ENCODE peak calls at places on chromosomes 3 and 15, in seven cellular contexts. One of them, this sample, is unnamed.
A peak's percentile ranks its signal among the peaks of the same experiment; 100 is the strongest.

GRCh38 chr15:63378946-63379345 is 2.7 kb downstream of the CA12 start:
- DNase-seq in AG09319: no peak
- DNase-seq in PC-9: no peak
- DNase-seq in lower leg skin: no peak
- DNase-seq in HCT116: no peak
- DNase-seq in mesothelial cell of epicardium: no peak
- DNase-seq in activated B cell treated with CpG ODN at 0.5 μM for 24 hours: no peak
- DNase-seq in this sample: no peak

GRCh38 chr15:69825941-69826817 is 271.5 kb downstream of the TLE3 start:
- DNase-seq in AG09319: no peak
- DNase-seq in PC-9: no peak
- DNase-seq in lower leg skin: no peak
- DNase-seq in HCT116: no peak
- DNase-seq in mesothelial cell of epicardium: no peak
- DNase-seq in activated B cell treated with CpG ODN at 0.5 μM for 24 hours: no peak
- DNase-seq in this sample: no peak

GRCh38 chr3:23594066-23594465 is 211.7 kb upstream of the UBE2E1 start:
- DNase-seq in AG09319: no peak
- DNase-seq in PC-9: no peak
- DNase-seq in lower leg skin: no peak
- DNase-seq in HCT116: no peak
- DNase-seq in mesothelial cell of epicardium: no peak
- DNase-seq in activated B cell treated with CpG ODN at 0.5 μM for 24 hours: no peak
- DNase-seq in this sample: no peak

GRCh38 chr3:191391873-191392808 is 61.8 kb upstream of the UTS2B start:
- DNase-seq in AG09319: no peak
- DNase-seq in PC-9: no peak
- DNase-seq in lower leg skin: no peak
- DNase-seq in HCT116: no peak
- DNase-seq in mesothelial cell of epicardium: no peak
- DNase-seq in activated B cell treated with CpG ODN at 0.5 μM for 24 hours: no peak
- DNase-seq in this sample: no peak

GRCh38 chr3:118544458-118544857 is 490.2 kb downstream of the IGSF11 start:
- DNase-seq in AG09319: no peak
- DNase-seq in PC-9: no peak
- DNase-seq in lower leg skin: no peak
- DNase-seq in HCT116: peak; percentile 38
- DNase-seq in mesothelial cell of epicardium: no peak
- DNase-seq in activated B cell treated with CpG ODN at 0.5 μM for 24 hours: no peak
- DNase-seq in this sample: no peak

GRCh38 chr3:69095636-69096035 is 10.9 kb downstream of the ARL6IP5 start:
- DNase-seq in AG09319: no peak
- DNase-seq in PC-9: no peak
- DNase-seq in lower leg skin: no peak
- DNase-seq in HCT116: no peak
- DNase-seq in mesothelial cell of epicardium: no peak
- DNase-seq in activated B cell treated with CpG ODN at 0.5 μM for 24 hours: no peak
- DNase-seq in this sample: no peak

GRCh38 chr3:146331967-146332366 is 81.1 kb upstream of the PLSCR4 start:
- DNase-seq in AG09319: no peak
- DNase-seq in PC-9: no peak
- DNase-seq in lower leg skin: no peak
- DNase-seq in HCT116: no peak
- DNase-seq in mesothelial cell of epicardium: no peak
- DNase-seq in activated B cell treated with CpG ODN at 0.5 μM for 24 hours: no peak
- DNase-seq in this sample: no peak

GRCh38 chr3:79846148-79846933 is 78.5 kb upstream of the ROBO1 start:
- DNase-seq in AG09319: no peak
- DNase-seq in PC-9: no peak
- DNase-seq in lower leg skin: no peak
- DNase-seq in HCT116: no peak
- DNase-seq in mesothelial cell of epicardium: no peak
- DNase-seq in activated B cell treated with CpG ODN at 0.5 μM for 24 hours: no peak
- DNase-seq in this sample: no peak

GRCh38 chr3:86563358-86563970 is 427.5 kb downstream of the VGLL3 start:
- DNase-seq in AG09319: no peak
- DNase-seq in PC-9: no peak
- DNase-seq in lower leg skin: no peak
- DNase-seq in HCT116: peak; percentile 3
- DNase-seq in mesothelial cell of epicardium: no peak
- DNase-seq in activated B cell treated with CpG ODN at 0.5 μM for 24 hours: no peak
- DNase-seq in this sample: peak; percentile 4

GRCh38 chr15:51443282-51443914 is 101.9 kb downstream of the GLDN start:
- DNase-seq in AG09319: no peak
- DNase-seq in PC-9: no peak
- DNase-seq in lower leg skin: no peak
- DNase-seq in HCT116: no peak
- DNase-seq in mesothelial cell of epicardium: no peak
- DNase-seq in activated B cell treated with CpG ODN at 0.5 μM for 24 hours: no peak
- DNase-seq in this sample: no peak

GRCh38 chr3:143775401-143775970 is 72.8 kb downstream of the SLC9A9 start:
- DNase-seq in AG09319: no peak
- DNase-seq in PC-9: no peak
- DNase-seq in lower leg skin: no peak
- DNase-seq in HCT116: peak; percentile 21
- DNase-seq in mesothelial cell of epicardium: no peak
- DNase-seq in activated B cell treated with CpG ODN at 0.5 μM for 24 hours: no peak
- DNase-seq in this sample: no peak

GRCh38 chr3:126452213-126452612 is 23.5 kb downstream of the ZXDC start:
- DNase-seq in AG09319: no peak
- DNase-seq in PC-9: no peak
- DNase-seq in lower leg skin: no peak
- DNase-seq in HCT116: no peak
- DNase-seq in mesothelial cell of epicardium: no peak
- DNase-seq in activated B cell treated with CpG ODN at 0.5 μM for 24 hours: no peak
- DNase-seq in this sample: no peak
- TF ChIP-seq CTCF in AG09319: no peak
- TF ChIP-seq CTCF in PC-9: no peak
- TF ChIP-seq CTCF in lower leg skin: no peak
- TF ChIP-seq CTCF in HCT116: no peak
- TF ChIP-seq CTCF in mesothelial cell of epicardium: no peak
- TF ChIP-seq CTCF in activated B cell treated with CpG ODN at 0.5 μM for 24 hours: no peak
- TF ChIP-seq CTCF in this sample: no peak

GRCh38 chr3:66983101-66983500 is 15.0 kb upstream of the KBTBD8 start:
- DNase-seq in AG09319: no peak
- DNase-seq in PC-9: no peak
- DNase-seq in lower leg skin: no peak
- DNase-seq in HCT116: no peak
- DNase-seq in mesothelial cell of epicardium: no peak
- DNase-seq in activated B cell treated with CpG ODN at 0.5 μM for 24 hours: no peak
- DNase-seq in this sample: no peak
- TF ChIP-seq CTCF in AG09319: no peak
- TF ChIP-seq CTCF in PC-9: no peak
- TF ChIP-seq CTCF in lower leg skin: no peak
- TF ChIP-seq CTCF in HCT116: peak; percentile 27
- TF ChIP-seq CTCF in mesothelial cell of epicardium: no peak
- TF ChIP-seq CTCF in activated B cell treated with CpG ODN at 0.5 μM for 24 hours: no peak
- TF ChIP-seq CTCF in this sample: no peak

DNA sequence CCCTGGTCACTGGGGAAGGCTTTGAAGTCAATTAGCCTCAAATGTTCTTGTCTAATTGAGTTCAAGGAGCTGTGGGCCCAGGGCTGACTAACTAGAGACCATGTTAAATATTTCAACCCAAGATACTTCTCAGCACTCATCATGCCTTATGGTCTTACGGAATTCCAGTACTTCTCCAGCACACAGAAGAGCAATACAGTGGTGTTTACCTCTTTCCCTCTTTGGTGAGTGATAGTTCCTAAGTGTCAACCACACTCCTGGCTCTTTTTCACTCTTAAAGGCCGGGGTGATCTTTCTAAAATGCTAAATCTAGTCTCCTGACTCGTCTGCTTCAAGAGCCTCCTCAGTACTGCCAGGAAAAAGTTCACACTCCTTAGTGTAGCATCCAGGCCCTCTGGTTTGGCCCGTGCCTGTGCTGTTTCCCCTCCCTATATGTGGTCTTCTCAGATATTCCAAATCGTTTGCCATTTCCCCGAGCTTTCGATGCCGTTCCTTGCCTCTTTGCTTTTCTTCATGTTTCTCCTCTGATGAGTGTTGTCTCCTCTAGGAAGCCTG is 4.7 kb downstream of the MYZAP start:
- DNase-seq in AG09319: no peak
- DNase-seq in PC-9: no peak
- DNase-seq in lower leg skin: no peak
- DNase-seq in HCT116: no peak
- DNase-seq in mesothelial cell of epicardium: no peak
- DNase-seq in activated B cell treated with CpG ODN at 0.5 μM for 24 hours: no peak
- DNase-seq in this sample: no peak
- TF ChIP-seq CTCF in AG09319: no peak
- TF ChIP-seq CTCF in PC-9: no peak
- TF ChIP-seq CTCF in lower leg skin: no peak
- TF ChIP-seq CTCF in HCT116: no peak
- TF ChIP-seq CTCF in mesothelial cell of epicardium: no peak
- TF ChIP-seq CTCF in activated B cell treated with CpG ODN at 0.5 μM for 24 hours: no peak
- TF ChIP-seq CTCF in this sample: no peak

GRCh38 chr15:90716317-90716975 is 700 bp upstream of the BLM start:
- DNase-seq in AG09319: no peak
- DNase-seq in PC-9: no peak
- DNase-seq in lower leg skin: no peak
- DNase-seq in HCT116: no peak
- DNase-seq in mesothelial cell of epicardium: no peak
- DNase-seq in activated B cell treated with CpG ODN at 0.5 μM for 24 hours: no peak
- DNase-seq in this sample: no peak

GRCh38 chr15:90713081-90713480 is 4.1 kb upstream of the BLM start:
- DNase-seq in AG09319: no peak
- DNase-seq in PC-9: no peak
- DNase-seq in lower leg skin: no peak
- DNase-seq in HCT116: no peak
- DNase-seq in mesothelial cell of epicardium: no peak
- DNase-seq in activated B cell treated with CpG ODN at 0.5 μM for 24 hours: no peak
- DNase-seq in this sample: no peak

GRCh38 chr15:90718232-90718631 is 1.1 kb downstream of the BLM start:
- DNase-seq in AG09319: no peak
- DNase-seq in PC-9: no peak
- DNase-seq in lower leg skin: no peak
- DNase-seq in HCT116: no peak
- DNase-seq in mesothelial cell of epicardium: no peak
- DNase-seq in activated B cell treated with CpG ODN at 0.5 μM for 24 hours: no peak
- DNase-seq in this sample: no peak

GRCh38 chr15:90711842-90712241 is 5.3 kb upstream of the BLM start:
- DNase-seq in AG09319: no peak
- DNase-seq in PC-9: no peak
- DNase-seq in lower leg skin: no peak
- DNase-seq in HCT116: no peak
- DNase-seq in mesothelial cell of epicardium: no peak
- DNase-seq in activated B cell treated with CpG ODN at 0.5 μM for 24 hours: no peak
- DNase-seq in this sample: no peak

GRCh38 chr15:90716976-90717821 is at the start of gene BLM:
- DNase-seq in AG09319: peak; percentile 91
- DNase-seq in PC-9: peak; percentile 88
- DNase-seq in lower leg skin: peak; percentile 97
- DNase-seq in HCT116: peak; percentile 92
- DNase-seq in mesothelial cell of epicardium: peak; percentile 82
- DNase-seq in activated B cell treated with CpG ODN at 0.5 μM for 24 hours: peak; percentile 87
- DNase-seq in this sample: peak; percentile 83
- TF ChIP-seq CTCF in AG09319: peak; percentile 11
- TF ChIP-seq CTCF in PC-9: no peak
- TF ChIP-seq CTCF in lower leg skin: peak; percentile 30
- TF ChIP-seq CTCF in HCT116: peak; percentile 20
- TF ChIP-seq CTCF in mesothelial cell of epicardium: no peak
- TF ChIP-seq CTCF in activated B cell treated with CpG ODN at 0.5 μM for 24 hours: no peak
- TF ChIP-seq CTCF in this sample: peak; percentile 26

DNA sequence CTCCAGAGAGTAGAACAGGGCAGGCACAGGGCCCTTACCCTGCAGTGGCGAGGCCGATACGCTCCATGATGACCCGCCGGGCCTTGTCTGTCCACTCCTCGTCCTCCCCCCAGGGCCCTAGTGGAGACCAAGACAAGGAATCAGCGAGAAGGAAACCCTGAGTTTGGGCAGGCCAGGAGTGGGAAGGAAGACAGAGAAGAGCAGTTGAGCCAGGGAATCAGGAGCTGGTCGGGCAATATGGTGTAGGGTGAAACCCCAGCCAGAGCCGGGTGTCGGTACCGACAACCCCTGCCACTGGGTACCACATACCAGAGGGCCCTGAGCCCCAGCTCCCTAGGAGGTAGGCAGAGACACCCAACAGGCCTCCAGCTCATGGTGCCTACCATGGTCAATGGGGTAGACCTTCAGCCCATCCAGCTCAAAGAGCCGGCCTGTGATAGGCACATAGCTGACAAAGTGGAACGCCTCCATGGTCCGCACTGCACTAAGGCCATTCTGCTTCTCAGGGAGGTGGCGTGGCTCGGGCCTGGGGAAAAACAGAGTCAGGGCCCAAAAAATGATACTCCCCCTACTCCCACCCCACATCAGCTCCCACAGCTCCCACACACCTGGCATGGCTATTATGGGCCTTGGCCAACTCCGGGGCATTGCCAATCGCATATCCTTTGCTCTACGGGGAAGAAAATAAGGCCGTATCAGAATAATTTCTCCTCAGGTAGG is 38.0 kb downstream of the SEMA3G start:
- DNase-seq in AG09319: no peak
- DNase-seq in PC-9: no peak
- DNase-seq in lower leg skin: no peak
- DNase-seq in HCT116: no peak
- DNase-seq in mesothelial cell of epicardium: no peak
- DNase-seq in activated B cell treated with CpG ODN at 0.5 μM for 24 hours: no peak
- DNase-seq in this sample: no peak
- TF ChIP-seq CTCF in AG09319: no peak
- TF ChIP-seq CTCF in PC-9: no peak
- TF ChIP-seq CTCF in lower leg skin: no peak
- TF ChIP-seq CTCF in HCT116: no peak
- TF ChIP-seq CTCF in mesothelial cell of epicardium: no peak
- TF ChIP-seq CTCF in activated B cell treated with CpG ODN at 0.5 μM for 24 hours: no peak
- TF ChIP-seq CTCF in this sample: no peak

DNA sequence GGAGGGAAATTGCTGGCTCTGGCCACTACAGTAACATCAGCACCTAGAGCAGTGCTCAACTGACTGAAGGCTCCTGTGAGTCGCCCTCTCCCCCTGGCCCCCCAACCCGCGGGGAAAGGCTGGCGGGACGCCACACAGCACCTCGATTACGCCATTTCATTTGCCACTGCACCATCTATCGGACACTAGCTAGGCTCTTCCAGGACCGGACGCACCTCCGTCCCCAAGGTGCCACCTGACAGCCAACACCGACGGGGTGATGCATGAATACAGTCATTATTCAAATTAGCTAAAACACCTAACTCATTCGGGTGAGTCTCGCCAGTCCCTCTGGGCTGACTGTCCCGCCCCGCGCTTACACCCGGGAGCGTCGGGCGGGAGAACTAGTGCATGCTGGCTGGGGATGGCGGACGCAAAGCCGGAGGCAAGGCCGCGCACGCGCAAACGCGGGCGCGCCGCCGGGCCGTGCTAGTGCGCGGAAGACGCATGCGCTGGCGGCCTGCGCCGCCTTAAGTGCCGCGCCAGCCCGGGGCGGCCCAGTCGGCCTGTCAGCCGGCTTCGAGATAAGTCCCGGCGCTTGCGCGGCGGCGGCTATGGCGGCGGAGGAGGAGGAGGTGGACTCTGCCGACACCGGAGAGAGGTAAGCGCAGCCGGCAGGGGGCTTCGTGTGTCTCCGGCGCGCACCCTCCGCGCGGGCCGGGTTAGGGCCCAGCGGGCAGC is at the start of gene ABHD5:
- DNase-seq in AG09319: peak; percentile 89
- DNase-seq in PC-9: peak; percentile 90
- DNase-seq in lower leg skin: peak; percentile 83
- DNase-seq in HCT116: peak; percentile 88
- DNase-seq in mesothelial cell of epicardium: peak; percentile 91
- DNase-seq in activated B cell treated with CpG ODN at 0.5 μM for 24 hours: peak; percentile 92
- DNase-seq in this sample: peak; percentile 52
- TF ChIP-seq CTCF in AG09319: peak; percentile 13
- TF ChIP-seq CTCF in PC-9: no peak
- TF ChIP-seq CTCF in lower leg skin: no peak
- TF ChIP-seq CTCF in HCT116: no peak
- TF ChIP-seq CTCF in mesothelial cell of epicardium: peak; percentile 16
- TF ChIP-seq CTCF in activated B cell treated with CpG ODN at 0.5 μM for 24 hours: no peak
- TF ChIP-seq CTCF in this sample: peak; percentile 50